ENCODE peak calls at places on chromosomes 11 and 22, in four cellular contexts. V, E, T and H are unnamed samples.

GRCh38 chr11:72520815-72521214 is 86.5 kb upstream of the CLPB start:
- DNase-seq in V (no peak), E (no peak), T (no peak), H (no peak)

GRCh38 chr11:75981546-75981945 is 166.5 kb downstream of the UVRAG start:
- DNase-seq in V (no peak), E (no peak), T (no peak), H (no peak)

GRCh38 chr11:119375629-119376196 is 5.8 kb downstream of the USP2 start:
- DNase-seq in V (peak), E (peak), T (peak), H (no peak)

GRCh38 chr11:79026803-79027445 is 413.9 kb downstream of the TENM4 start:
- DNase-seq in V (peak), E (no peak), T (no peak), H (no peak)

GRCh38 chr11:43818220-43818619 is 62.4 kb upstream of the ALKBH3 start:
- DNase-seq in V (peak), E (no peak), T (no peak), H (no peak)

GRCh38 chr11:114942207-114942606 is 263.9 kb downstream of the NXPE2 start:
- DNase-seq in V (no peak), E (no peak), T (no peak), H (no peak)

GRCh38 chr22:37274380-37274862 is 7.9 kb upstream of the CYTH4 start:
- DNase-seq in V (no peak), E (peak), T (no peak), H (no peak)

GRCh38 chr11:125394306-125394705 is 101.8 kb downstream of the FEZ1 start:
- DNase-seq in V (no peak), E (no peak), T (no peak), H (no peak)

GRCh38 chr11:125626381-125626950 is 1.5 kb downstream of the CHEK1 start:
- DNase-seq in V (no peak), E (no peak), T (peak), H (peak)

GRCh38 chr22:41915035-41915782 is at the start of gene SHISA8:
- DNase-seq in V (no peak), E (no peak), T (no peak), H (no peak)

GRCh38 chr11:69086152-69086551 is 37.4 kb downstream of the TPCN2 start:
- DNase-seq in V (peak), E (no peak), T (no peak), H (no peak)

GRCh38 chr11:10326080-10326964 is 21.4 kb downstream of the ADM start:
- DNase-seq in V (peak), E (peak), T (peak), H (peak)

GRCh38 chr22:42228480-42228879 is 42.0 kb downstream of the TCF20 start:
- DNase-seq in V (no peak), E (no peak), T (no peak), H (no peak)

GRCh38 chr11:119617343-119617713 is 111.7 kb downstream of the NECTIN1 start:
- DNase-seq in V (no peak), E (no peak), T (no peak), H (no peak)

GRCh38 chr11:6703247-6704063 is 20.3 kb upstream of the MRPL17 start:
- DNase-seq in V (peak), E (peak), T (peak), H (peak)

GRCh38 chr11:57427692-57428082 is 766 bp upstream of the SLC43A3 start:
- DNase-seq in V (peak), E (peak), T (no peak), H (no peak)

GRCh38 chr22:38832005-38832978 is 11.5 kb downstream of the NPTXR start:
- DNase-seq in V (no peak), E (no peak), T (no peak), H (no peak)

GRCh38 chr11:5922749-5923426 is 19.2 kb upstream of the OR56A3 start:
- DNase-seq in V (no peak), E (no peak), T (no peak), H (no peak)

GRCh38 chr11:66080055-66080817 is 10.2 kb downstream of the PACS1 start:
- DNase-seq in V (peak), E (peak), T (peak), H (no peak)

GRCh38 chr22:19290400-19291217 is 910 bp downstream of the CLTCL1 start:
- DNase-seq in V (peak), E (no peak), T (peak), H (no peak)

GRCh38 chr11:60344146-60344545 is 17.1 kb downstream of the MS4A6E start:
- DNase-seq in V (no peak), E (no peak), T (no peak), H (no peak)

GRCh38 chr22:31852691-31853370 is 91.5 kb upstream of the YWHAH start:
- DNase-seq in V (peak), E (no peak), T (no peak), H (no peak)

GRCh38 chr22:32808038-32808445 is 6.5 kb downstream of the TIMP3 start:
- DNase-seq in V (no peak), E (no peak), T (peak), H (no peak)

GRCh38 chr11:12508151-12508740 is 130.9 kb downstream of the PARVA start:
- DNase-seq in V (peak), E (no peak), T (no peak), H (no peak)

GRCh38 chr22:42820075-42820763 is 36.9 kb downstream of the ARFGAP3 start:
- DNase-seq in V (peak), E (no peak), T (no peak), H (no peak)

GRCh38 chr11:57499983-57500461 is 15.5 kb downstream of the SLC43A1 start:
- DNase-seq in V (no peak), E (no peak), T (no peak), H (no peak)

GRCh38 chr11:73528877-73529530 is 68.9 kb downstream of the FAM168A start:
- DNase-seq in V (no peak), E (no peak), T (no peak), H (no peak)
- H3K4me3 ChIP-seq in V (no peak), E (peak), T (no peak), H (no peak)

DNA sequence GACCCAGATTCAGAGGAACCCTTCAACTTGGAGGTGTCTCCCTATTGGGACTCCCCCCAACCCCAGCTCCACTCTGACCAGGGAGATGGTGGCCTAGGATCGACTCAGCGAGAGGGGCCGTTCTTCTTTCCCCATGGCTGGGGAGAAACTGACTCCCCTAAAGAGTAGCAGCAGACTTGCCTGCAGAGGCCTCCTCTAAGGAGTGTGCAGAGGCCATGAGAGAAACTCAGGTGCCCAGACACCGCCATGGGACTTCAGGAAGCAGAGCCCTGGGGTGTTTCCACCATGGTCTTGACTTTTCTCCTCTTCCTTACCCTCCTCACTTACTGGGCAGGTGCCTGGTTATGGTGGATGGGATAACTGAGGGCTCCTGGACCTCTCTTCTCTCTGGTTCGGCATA is 2.6 kb upstream of the TOP3B start:
- DNase-seq in V (no peak), E (no peak), T (no peak), H (no peak)
- TF ChIP-seq CTCF in V (no peak), E (no peak), T (no peak), H (no peak)

GRCh38 chr11:63491614-63492372 is 826 bp upstream of the PLAAT5 start:
- DNase-seq in V (peak), E (no peak), T (peak), H (no peak)
- H3K4me3 ChIP-seq in V (peak), E (peak), T (no peak), H (no peak)

GRCh38 chr11:1694846-1695547 is 2.0 kb upstream of the KRTAP5-6 start:
- DNase-seq in V (no peak), E (no peak), T (no peak), H (no peak)

GRCh38 chr11:1691878-1692707 is 4.9 kb upstream of the KRTAP5-6 start:
- DNase-seq in V (no peak), E (no peak), T (no peak), H (no peak)

GRCh38 chr11:1692708-1693326 is 4.2 kb upstream of the KRTAP5-6 start:
- DNase-seq in V (no peak), E (no peak), T (no peak), H (no peak)

GRCh38 chr11:1694064-1694845 is 2.7 kb upstream of the KRTAP5-6 start:
- DNase-seq in V (peak), E (peak), T (peak), H (no peak)

DNA sequence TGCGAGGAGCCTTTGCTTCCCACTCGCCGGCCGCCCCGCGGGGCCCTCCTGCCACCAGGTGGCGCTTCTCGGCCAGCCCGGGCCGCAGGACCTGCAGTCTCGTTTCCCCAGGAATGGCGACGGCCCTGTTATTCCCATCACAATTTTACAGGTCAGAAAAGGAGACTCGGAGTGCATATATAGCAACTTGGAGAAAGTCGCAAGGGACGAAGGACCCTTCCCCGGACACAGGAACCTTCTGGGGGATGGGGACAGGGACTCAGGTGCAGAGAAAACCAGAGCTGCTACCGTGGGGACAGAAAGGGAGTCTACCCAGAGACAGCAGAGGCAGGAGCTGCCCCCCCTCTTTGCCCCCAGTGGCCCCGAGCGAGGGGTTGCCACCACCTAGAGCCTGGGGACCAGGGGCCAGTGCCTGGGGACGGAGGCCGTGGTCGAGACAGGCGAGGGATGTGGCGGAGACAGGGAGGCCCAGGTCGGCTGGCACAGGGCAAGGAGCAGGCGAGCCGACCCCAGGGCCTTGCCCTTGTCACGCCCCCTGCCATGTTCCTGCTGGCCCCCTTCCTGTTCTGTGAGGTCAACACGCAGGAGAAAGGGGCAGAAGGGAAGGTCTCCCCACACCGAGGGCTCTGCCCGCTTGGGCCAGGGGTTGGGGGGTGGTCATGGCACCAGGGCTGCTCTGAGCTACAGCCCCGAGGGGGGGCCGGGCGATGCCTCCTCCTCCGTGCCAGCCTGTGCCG is 3.5 kb upstream of the KRTAP5-6 start:
- DNase-seq in V (peak), E (peak), T (peak), H (no peak)
- TF ChIP-seq CTCF in V (peak), E (peak), T (peak), H (peak)

GRCh38 chr22:29305836-29306174 is 645 bp upstream of the GAS2L1 start:
- DNase-seq in V (no peak), E (no peak), T (no peak), H (no peak)
- H3K4me3 ChIP-seq in V (no peak), E (peak), T (peak), H (no peak)

GRCh38 chr11:33617672-33618362 is 82.8 kb downstream of the C11orf91 start:
- DNase-seq in V (no peak), E (no peak), T (no peak), H (no peak)

GRCh38 chr11:33615751-33616150 is 84.9 kb downstream of the C11orf91 start:
- DNase-seq in V (no peak), E (no peak), T (no peak), H (no peak)

GRCh38 chr11:33618363-33618735 is 82.3 kb downstream of the C11orf91 start:
- DNase-seq in V (no peak), E (no peak), T (no peak), H (no peak)

GRCh38 chr11:33618956-33619355 is 81.7 kb downstream of the C11orf91 start:
- DNase-seq in V (no peak), E (no peak), T (no peak), H (no peak)

GRCh38 chr11:33616552-33616951 is 84.1 kb downstream of the C11orf91 start:
- DNase-seq in V (peak), E (no peak), T (no peak), H (no peak)
- TF ChIP-seq CTCF in V (no peak), E (no peak), T (no peak), H (no peak)

DNA sequence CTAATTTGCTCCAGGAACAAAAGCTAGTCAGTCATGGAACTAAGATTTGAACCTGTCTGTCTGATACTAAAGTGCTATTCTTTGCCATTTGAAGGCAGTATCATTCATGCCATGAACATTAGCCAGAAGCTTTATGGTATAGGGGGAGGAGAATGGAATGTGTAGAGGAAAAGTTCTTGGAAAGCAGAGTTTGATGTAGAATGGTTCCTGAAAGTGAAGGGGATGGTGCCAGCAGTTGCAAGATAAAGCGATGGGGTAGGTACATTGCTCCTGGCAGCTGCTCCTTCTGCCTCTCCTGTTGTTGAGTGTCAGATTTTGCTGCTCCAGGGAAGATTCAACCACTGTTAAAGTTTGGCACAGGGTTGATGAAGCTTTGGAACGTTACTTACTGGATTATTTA is 53.4 kb downstream of the ARHGAP42 start:
- DNase-seq in V (peak), E (no peak), T (no peak), H (no peak)
- H3K4me3 ChIP-seq in V (no peak), E (no peak), T (no peak), H (no peak)

GRCh38 chr11:117239295-117239694 is 6.8 kb downstream of the RNF214 start:
- DNase-seq in V (peak), E (no peak), T (no peak), H (no peak)
- TF ChIP-seq CTCF in V (peak), E (no peak), T (no peak), H (no peak)

GRCh38 chr22:46740910-46741785 is 3.1 kb upstream of the CERK start:
- DNase-seq in V (no peak), E (no peak), T (no peak), H (no peak)
- H3K4me3 ChIP-seq in V (no peak), E (no peak), T (peak), H (no peak)

DNA sequence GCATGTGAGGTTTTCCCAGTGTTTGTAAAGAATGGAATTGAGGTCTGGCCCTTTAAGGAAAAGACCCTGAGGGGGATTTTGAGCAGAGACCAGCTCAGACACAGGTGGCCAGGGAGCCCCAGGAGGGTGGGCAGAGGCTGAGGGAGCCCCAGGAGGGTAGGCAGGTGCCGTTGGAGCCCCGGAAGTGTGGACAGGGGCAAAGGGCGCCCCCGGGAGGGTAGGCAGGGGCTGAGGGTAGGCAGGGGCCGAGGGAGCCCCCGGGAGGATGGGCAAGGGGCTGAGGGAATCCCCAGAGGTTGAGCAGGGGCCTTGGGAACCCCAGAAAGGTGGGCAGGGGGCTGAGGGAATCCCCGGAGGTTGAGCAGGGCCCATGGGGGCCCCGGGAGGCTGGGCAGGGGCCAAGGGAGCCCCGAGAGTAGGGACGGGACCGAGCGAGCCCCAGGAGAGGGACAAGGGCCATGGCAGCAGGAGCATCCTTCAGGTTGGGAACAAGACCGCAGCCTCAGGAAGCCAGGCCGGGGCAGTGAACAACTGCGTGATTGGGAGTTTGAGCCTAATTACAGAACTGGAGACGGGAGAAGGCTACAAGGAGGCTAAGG is 292.0 kb downstream of the BRD1 start:
- DNase-seq in V (no peak), E (peak), T (no peak), H (no peak)
- TF ChIP-seq CTCF in V (no peak), E (no peak), T (no peak), H (no peak)